ENCODE peak calls at places on chromosomes 16 and 17, in four cellular contexts. T is activated T-helper 9 cell treated with anti-CD3 and anti-CD28 coated beads, Interleukin-2, amount 50 U/mL, for 16 hours; X is cardiac fibroblast; Q is mesenchymal stem cell. P is an unnamed sample.

GRCh38 chr16:57852189-57852588 is 49.9 kb upstream of the KIFC3 start:
- DNase-seq in T (no peak), X (no peak), Q (no peak), P (no peak)

GRCh38 chr16:4415538-4416199 is 727 bp downstream of the CORO7 start:
- DNase-seq in T (peak; percentile 46), X (no peak), Q (no peak), P (no peak)

GRCh38 chr17:27259356-27259755 is 34.6 kb upstream of the WSB1 start:
- DNase-seq in T (no peak), X (no peak), Q (no peak), P (no peak)

GRCh38 chr16:85402910-85403692 is 210.0 kb upstream of the GSE1 start:
- DNase-seq in T (no peak), X (peak; percentile 84), Q (peak; percentile 70), P (peak; percentile 83)

GRCh38 chr16:83068686-83069085 is 441.9 kb downstream of the CDH13 start:
- DNase-seq in T (no peak), X (peak; percentile 80), Q (peak; percentile 27), P (peak; percentile 42)

GRCh38 chr17:48330877-48331276 is 99.1 kb downstream of the SKAP1 start:
- DNase-seq in T (no peak), X (no peak), Q (no peak), P (no peak)

GRCh38 chr17:34596897-34597296 is 17.5 kb downstream of the TMEM132E start:
- DNase-seq in T (no peak), X (no peak), Q (no peak), P (no peak)

GRCh38 chr17:66580178-66580577 is 254.7 kb upstream of the CACNG5 start:
- DNase-seq in T (no peak), X (peak; percentile 65), Q (peak; percentile 90), P (peak; percentile 58)

GRCh38 chr17:48954300-48954755 is 9.7 kb upstream of the SNF8 start:
- DNase-seq in T (no peak), X (peak; percentile 80), Q (peak; percentile 72), P (peak; percentile 46)

GRCh38 chr16:4087990-4088577 is 28.2 kb downstream of the ADCY9 start:
- DNase-seq in T (no peak), X (no peak), Q (no peak), P (no peak)

GRCh38 chr17:43936434-43936833 is 5.8 kb downstream of the PPY start:
- DNase-seq in T (no peak), X (no peak), Q (no peak), P (no peak)

GRCh38 chr17:16282522-16282921 is 65.5 kb downstream of the PIGL start:
- DNase-seq in T (no peak), X (peak; percentile 71), Q (peak; percentile 85), P (peak; percentile 71)

GRCh38 chr16:9521749-9522370 is 430.4 kb downstream of the HAPSTR1 start:
- DNase-seq in T (no peak), X (no peak), Q (no peak), P (no peak)

GRCh38 chr16:73365010-73365409 is 317.1 kb upstream of the ZFHX3 start:
- DNase-seq in T (no peak), X (peak; percentile 5), Q (no peak), P (peak; percentile 10)

GRCh38 chr16:8848231-8848938 is 20.4 kb downstream of the CARHSP1 start:
- DNase-seq in T (no peak), X (no peak), Q (no peak), P (no peak)

GRCh38 chr16:49278944-49279725 is 2.5 kb downstream of the CBLN1 start:
- DNase-seq in T (no peak), X (no peak), Q (no peak), P (no peak)

GRCh38 chr16:68093816-68094613 is 8.8 kb downstream of the NFATC3 start:
- DNase-seq in T (no peak), X (peak; percentile 52), Q (peak; percentile 77), P (peak; percentile 40)

GRCh38 chr17:63635313-63635712 is 13.1 kb downstream of the MAP3K3 start:
- DNase-seq in T (no peak), X (no peak), Q (no peak), P (no peak)

GRCh38 chr17:64531955-64532371 is 25.2 kb downstream of the CEP95 start:
- DNase-seq in T (no peak), X (no peak), Q (peak; percentile 71), P (peak; percentile 53)

GRCh38 chr16:84281077-84281476 is 13.6 kb upstream of the WFDC1 start:
- DNase-seq in T (no peak), X (peak; percentile 35), Q (peak; percentile 32), P (peak; percentile 24)

GRCh38 chr17:27993723-27994310 is 48.7 kb upstream of the NLK start:
- DNase-seq in T (no peak), X (no peak), Q (no peak), P (no peak)

GRCh38 chr17:2092253-2092652 is 37.4 kb downstream of the HIC1 start:
- DNase-seq in T (no peak), X (no peak), Q (no peak), P (no peak)

GRCh38 chr16:57871457-57871856 is 69.2 kb upstream of the KIFC3 start:
- DNase-seq in T (no peak), X (peak; percentile 29), Q (peak; percentile 43), P (peak; percentile 84)

GRCh38 chr17:31495049-31495885 is 103.8 kb downstream of the RAB11FIP4 start:
- DNase-seq in T (no peak), X (no peak), Q (no peak), P (no peak)

GRCh38 chr16:28924399-28924761 is 658 bp downstream of the RABEP2 start:
- DNase-seq in T (no peak), X (no peak), Q (no peak), P (no peak)

GRCh38 chr16:12340151-12340733 is 363.7 kb downstream of the SNX29 start:
- DNase-seq in T (no peak), X (peak; percentile 8), Q (peak; percentile 39), P (peak; percentile 78)

GRCh38 chr17:44987194-44987882 is 19.2 kb upstream of the C1QL1 start:
- DNase-seq in T (no peak), X (no peak), Q (no peak), P (no peak)

GRCh38 chr17:58110012-58110411 is 26.8 kb downstream of the DYNLL2 start:
- DNase-seq in T (no peak), X (no peak), Q (no peak), P (no peak)

GRCh38 chr17:57463103-57463885 is 207.0 kb downstream of the MSI2 start:
- DNase-seq in T (peak; percentile 68), X (peak; percentile 60), Q (peak; percentile 84), P (peak; percentile 95)

GRCh38 chr17:30346211-30346831 is 12.5 kb upstream of the TMIGD1 start:
- DNase-seq in T (no peak), X (peak; percentile 39), Q (no peak), P (no peak)

GRCh38 chr16:85238233-85238647 is 126.0 kb upstream of the CIBAR2 start:
- DNase-seq in T (no peak), X (peak; percentile 98), Q (peak; percentile 83), P (peak; percentile 91)

GRCh38 chr17:1006054-1006453 is 9.1 kb downstream of the TIMM22 start:
- DNase-seq in T (no peak), X (no peak), Q (no peak), P (no peak)

GRCh38 chr16:68470461-68471150 is 22.3 kb upstream of the SMPD3 start:
- DNase-seq in T (no peak), X (no peak), Q (no peak), P (no peak)

P was measured in fibroblast of lung.